ENCODE peak calls at places on chromosome 19, in seven cellular contexts. M is cardiac fibroblast, R is Peyer's patch, C is cardiac muscle cell, E is lower leg skin, U is fibroblast of the aortic adventitia, X is foreskin fibroblast. V is an unnamed sample.

GRCh38 chr19:5130371-5131030 is 161.6 kb downstream of the KDM4B start:
- DNase-seq in M (no peak), R (no peak), C (no peak), E (no peak), U (no peak), X (no peak), V (peak; percentile 87)

GRCh38 chr19:38250821-38251563 is 5.2 kb downstream of the PPP1R14A start:
- DNase-seq in M (peak; percentile 78), R (peak; percentile 73), C (peak; percentile 73), E (no peak), U (no peak), X (no peak), V (no peak)

GRCh38 chr19:21568816-21569496 is 63.6 kb downstream of the ZNF429 start:
- DNase-seq in M (peak; percentile 87), R (peak; percentile 63), C (peak; percentile 96), E (peak; percentile 94), U (peak; percentile 63), X (peak; percentile 76), V (no peak)

GRCh38 chr19:12953456-12954149 is 3.4 kb downstream of the GADD45GIP1 start:
- DNase-seq in M (no peak), R (no peak), C (no peak), E (no peak), U (no peak), X (no peak), V (no peak)

GRCh38 chr19:1045247-1045603 is 5.3 kb downstream of the ABCA7 start:
- DNase-seq in M (no peak), R (peak; percentile 69), C (no peak), E (no peak), U (no peak), X (no peak), V (no peak)

GRCh38 chr19:15112385-15112784 is 5.2 kb downstream of the SYDE1 start:
- DNase-seq in M (no peak), R (no peak), C (no peak), E (no peak), U (no peak), X (peak; percentile 25), V (no peak)

GRCh38 chr19:19379527-19379926 is 25.9 kb upstream of the GATAD2A start:
- DNase-seq in M (no peak), R (no peak), C (no peak), E (no peak), U (no peak), X (no peak), V (no peak)

GRCh38 chr19:13887529-13887928 is 10.6 kb downstream of the NANOS3 start:
- DNase-seq in M (peak; percentile 12), R (no peak), C (peak; percentile 36), E (no peak), U (peak; percentile 45), X (peak; percentile 46), V (no peak)

GRCh38 chr19:38173324-38174041 is 50.5 kb downstream of the DPF1 start:
- DNase-seq in M (peak; percentile 13), R (peak; percentile 87), C (no peak), E (peak; percentile 92), U (peak; percentile 74), X (peak; percentile 78), V (no peak)

GRCh38 chr19:14393303-14393702 is 12.1 kb downstream of the ADGRE5 start:
- DNase-seq in M (no peak), R (no peak), C (no peak), E (no peak), U (no peak), X (no peak), V (no peak)

GRCh38 chr19:19062454-19063182 is 1.2 kb upstream of the SLC25A42 start:
- DNase-seq in M (no peak), R (no peak), C (no peak), E (no peak), U (peak; percentile 18), X (peak; percentile 76), V (no peak)

GRCh38 chr19:1765182-1765903 is 12.0 kb downstream of the ONECUT3 start:
- DNase-seq in M (no peak), R (no peak), C (no peak), E (no peak), U (no peak), X (peak; percentile 39), V (no peak)

GRCh38 chr19:23822735-23823134 is 64.0 kb upstream of the ZNF681 start:
- DNase-seq in M (no peak), R (no peak), C (no peak), E (no peak), U (no peak), X (no peak), V (no peak)

GRCh38 chr19:23817519-23817918 is 58.8 kb upstream of the ZNF681 start:
- DNase-seq in M (no peak), R (no peak), C (peak; percentile 10), E (no peak), U (no peak), X (peak; percentile 2), V (no peak)
- TF ChIP-seq CTCF in M (peak; percentile 53), R (peak; percentile 45), C (peak; percentile 31), E (no peak), U (peak; percentile 21), X (peak; percentile 16), V (peak; percentile 46)

GRCh38 chr19:10467104-10467706 is 36.0 kb downstream of the KEAP1 start:
- DNase-seq in M (no peak), R (no peak), C (no peak), E (no peak), U (no peak), X (no peak), V (no peak)

GRCh38 chr19:10468133-10468532 is 35.0 kb downstream of the KEAP1 start:
- DNase-seq in M (no peak), R (no peak), C (no peak), E (no peak), U (no peak), X (no peak), V (no peak)

GRCh38 chr19:10474962-10475451 is 28.1 kb downstream of the KEAP1 start:
- DNase-seq in M (no peak), R (no peak), C (no peak), E (no peak), U (no peak), X (no peak), V (no peak)

GRCh38 chr19:10473192-10473591 is 30.0 kb downstream of the KEAP1 start:
- DNase-seq in M (peak; percentile 17), R (no peak), C (peak; percentile 24), E (no peak), U (peak; percentile 30), X (no peak), V (no peak)

DNA sequence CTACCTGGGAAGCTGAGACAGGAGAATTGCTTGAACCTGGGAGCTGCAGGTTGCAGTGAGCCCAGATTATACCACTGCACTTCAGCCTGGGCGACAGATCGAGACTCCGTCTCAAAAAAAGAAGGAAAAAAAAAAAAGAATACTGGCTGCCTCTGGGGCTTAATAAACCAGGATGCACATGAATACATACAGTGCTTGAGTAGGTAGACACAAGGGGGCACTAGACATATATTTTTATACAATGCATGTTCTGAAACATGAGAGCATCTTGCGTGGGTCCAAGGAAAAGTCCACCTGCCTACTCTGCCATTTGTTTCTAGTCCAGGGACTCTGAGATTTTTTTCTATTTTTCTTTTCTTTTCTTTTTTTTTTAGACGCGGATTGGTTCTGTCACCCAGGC is 31.2 kb downstream of the KEAP1 start:
- DNase-seq in M (peak; percentile 71), R (no peak), C (peak; percentile 66), E (no peak), U (peak; percentile 58), X (peak; percentile 31), V (no peak)
- TF ChIP-seq CTCF in M (peak; percentile 49), R (peak; percentile 37), C (peak; percentile 48), E (no peak), U (peak; percentile 42), X (peak; percentile 42), V (peak; percentile 44)

DNA sequence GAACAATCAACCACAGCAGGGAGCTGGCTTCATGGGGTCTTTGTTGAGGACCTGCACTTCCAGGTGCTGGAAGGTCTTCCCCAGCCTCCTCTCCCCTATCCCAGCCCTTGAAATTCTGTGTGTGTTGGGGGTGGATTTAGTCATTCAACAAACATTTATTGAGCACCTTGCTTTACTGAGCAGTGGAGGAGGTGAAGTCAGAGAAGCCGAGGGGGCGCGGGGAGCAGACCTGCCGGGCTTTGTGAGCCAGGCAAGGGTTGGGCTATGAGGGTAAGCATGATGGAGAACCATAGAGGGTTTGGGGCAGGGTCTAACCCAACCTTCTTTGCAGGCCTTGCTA is 3.5 kb upstream of the C19orf85 start:
- DNase-seq in M (no peak), R (no peak), C (no peak), E (no peak), U (no peak), X (no peak), V (no peak)
- TF ChIP-seq CTCF in M (no peak), R (no peak), C (no peak), E (no peak), U (no peak), X (no peak), V (no peak)

DNA sequence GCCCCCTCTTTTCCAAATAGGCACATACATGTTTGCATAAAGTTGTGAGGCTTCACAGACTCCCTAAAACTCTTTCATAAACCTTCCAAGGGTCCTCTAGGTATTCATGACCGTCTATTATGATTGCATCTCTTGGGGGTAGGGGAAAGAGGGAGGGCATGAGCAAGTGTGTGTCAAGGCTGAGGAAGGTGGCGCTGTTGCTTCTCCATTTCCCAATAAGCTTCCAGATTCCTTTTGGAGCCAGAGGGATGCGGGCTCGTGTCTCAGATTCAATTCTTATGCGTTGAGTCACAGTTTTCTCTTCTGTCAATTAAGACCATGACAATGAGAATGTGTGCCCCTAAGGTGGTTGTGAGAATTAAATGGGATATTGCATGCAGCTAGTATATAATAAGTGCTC is 51.0 kb upstream of the CYP2A7 start:
- DNase-seq in M (no peak), R (no peak), C (peak; percentile 30), E (no peak), U (peak; percentile 40), X (no peak), V (no peak)
- TF ChIP-seq CTCF in M (peak; percentile 19), R (no peak), C (peak; percentile 17), E (no peak), U (peak; percentile 16), X (no peak), V (no peak)

V was measured in GM13977.